ENCODE peak calls at places on chromosome 18, in nine cellular contexts. R is NCI-H748 treated with DMSO at 0.1 percent for 48 hours; H is nucleus accumbens; E is stimulated activated CD4-positive, alpha-beta T cell treated with anti-CD3 and anti-CD28 coated beads, Interleukin-4, amount 100 ng/mL, for 4 hours; Q is T-cell; U is NCI-H460; V is NAMALWA; B is HEK293T; N is CD8-positive, alpha-beta memory T cell. F is an unnamed sample.

GRCh38 chr18:9017170-9017899 is 85.2 kb upstream of the NDUFV2 start:
- DNase-seq in R (no peak), H (no peak), E (peak), Q (peak), U (peak), V (no peak), B (peak), N (peak), F (no peak)

GRCh38 chr18:62790836-62791772 is 75.8 kb downstream of the PHLPP1 start:
- DNase-seq in R (peak), H (no peak), E (no peak), Q (no peak), U (no peak), V (no peak), B (no peak), N (no peak), F (no peak)

GRCh38 chr18:62825382-62825781 is 110.0 kb downstream of the PHLPP1 start:
- DNase-seq in R (no peak), H (no peak), E (no peak), Q (no peak), U (no peak), V (no peak), B (no peak), N (no peak), F (no peak)

GRCh38 chr18:79802298-79802697 is 4.6 kb downstream of the KCNG2 start:
- DNase-seq in R (no peak), H (no peak), E (no peak), Q (no peak), U (no peak), V (no peak), B (no peak), N (no peak), F (no peak)

GRCh38 chr18:48167901-48168300 is 237.4 kb upstream of the SMAD2 start:
- DNase-seq in R (no peak), H (no peak), E (no peak), Q (no peak), U (no peak), V (no peak), B (no peak), N (no peak), F (no peak)

GRCh38 chr18:57898506-57899124 is 95.5 kb upstream of the ATP8B1 start:
- DNase-seq in R (no peak), H (no peak), E (no peak), Q (no peak), U (no peak), V (no peak), B (no peak), N (no peak), F (no peak)

GRCh38 chr18:31058897-31059296 is 16.4 kb upstream of the DSC3 start:
- DNase-seq in R (no peak), H (no peak), E (no peak), Q (no peak), U (no peak), V (no peak), B (no peak), N (no peak), F (no peak)

GRCh38 chr18:1104265-1104792 is 199.7 kb downstream of the ADCYAP1 start:
- DNase-seq in R (no peak), H (no peak), E (no peak), Q (no peak), U (no peak), V (no peak), B (no peak), N (no peak), F (no peak)

GRCh38 chr18:49647496-49648168 is 85.8 kb downstream of the LIPG start:
- DNase-seq in R (no peak), H (no peak), E (no peak), Q (no peak), U (no peak), V (no peak), B (no peak), N (no peak), F (no peak)

GRCh38 chr18:23250893-23251656 is 115.8 kb downstream of the CABLES1 start:
- DNase-seq in R (no peak), H (no peak), E (no peak), Q (no peak), U (no peak), V (no peak), B (no peak), N (no peak), F (no peak)

GRCh38 chr18:23453657-23454011 is 547 bp downstream of the RIOK3 start:
- DNase-seq in R (no peak), H (no peak), E (no peak), Q (peak), U (no peak), V (peak), B (no peak), N (no peak), F (no peak)

GRCh38 chr18:26457611-26458350 is 90.6 kb downstream of the KCTD1 start:
- DNase-seq in R (no peak), H (no peak), E (no peak), Q (no peak), U (no peak), V (no peak), B (no peak), N (no peak), F (no peak)

GRCh38 chr18:32439802-32440201 is 30.9 kb downstream of the GAREM1 start:
- DNase-seq in R (no peak), H (no peak), E (no peak), Q (no peak), U (no peak), V (peak), B (peak), N (no peak), F (no peak)

GRCh38 chr18:46536215-46536874 is 120.7 kb downstream of the LOXHD1 start:
- DNase-seq in R (no peak), H (peak), E (no peak), Q (peak), U (peak), V (no peak), B (no peak), N (peak), F (no peak)

GRCh38 chr18:68679531-68679930 is 35.4 kb downstream of the TMX3 start:
- DNase-seq in R (no peak), H (no peak), E (no peak), Q (no peak), U (no peak), V (no peak), B (no peak), N (no peak), F (no peak)

GRCh38 chr18:58512161-58512581 is 116.7 kb downstream of the ALPK2 start:
- DNase-seq in R (no peak), H (no peak), E (no peak), Q (no peak), U (no peak), V (no peak), B (no peak), N (no peak), F (no peak)

GRCh38 chr18:31723998-31724711 is 36.5 kb downstream of the SLC25A52 start:
- DNase-seq in R (no peak), H (no peak), E (no peak), Q (no peak), U (no peak), V (no peak), B (no peak), N (no peak), F (no peak)

GRCh38 chr18:74230922-74231714 is 60.6 kb downstream of the CYB5A start:
- DNase-seq in R (no peak), H (no peak), E (no peak), Q (no peak), U (no peak), V (no peak), B (no peak), N (no peak), F (no peak)

GRCh38 chr18:50704541-50704940 is 115.3 kb downstream of the MRO start:
- DNase-seq in R (no peak), H (no peak), E (no peak), Q (no peak), U (no peak), V (no peak), B (no peak), N (no peak), F (no peak)

GRCh38 chr18:23257153-23257552 is 121.9 kb downstream of the CABLES1 start:
- DNase-seq in R (no peak), H (no peak), E (no peak), Q (no peak), U (no peak), V (no peak), B (no peak), N (no peak), F (no peak)

GRCh38 chr18:50558157-50558556 is 1.7 kb upstream of the MAPK4 start:
- DNase-seq in R (no peak), H (no peak), E (no peak), Q (no peak), U (no peak), V (no peak), B (no peak), N (no peak), F (no peak)

GRCh38 chr18:33593261-33593660 is 15.2 kb downstream of the ASXL3 start:
- DNase-seq in R (no peak), H (no peak), E (no peak), Q (no peak), U (no peak), V (no peak), B (peak), N (no peak), F (no peak)

GRCh38 chr18:48966523-48966922 is 15.8 kb upstream of the SMAD7 start:
- DNase-seq in R (no peak), H (no peak), E (no peak), Q (no peak), U (no peak), V (no peak), B (no peak), N (no peak), F (no peak)

GRCh38 chr18:12747530-12748315 is 44.9 kb downstream of the PSMG2 start:
- DNase-seq in R (no peak), H (no peak), E (no peak), Q (no peak), U (no peak), V (no peak), B (no peak), N (no peak), F (no peak)

GRCh38 chr18:50819027-50819726 is 639 bp downstream of the MRO start:
- DNase-seq in R (peak), H (peak), E (no peak), Q (no peak), U (no peak), V (no peak), B (peak), N (no peak), F (no peak)

GRCh38 chr18:23163786-23164583 is 28.7 kb downstream of the CABLES1 start:
- DNase-seq in R (no peak), H (no peak), E (no peak), Q (no peak), U (no peak), V (no peak), B (no peak), N (no peak), F (no peak)

GRCh38 chr18:36757081-36757480 is 71.7 kb downstream of the TPGS2 start:
- DNase-seq in R (peak), H (no peak), E (no peak), Q (no peak), U (peak), V (peak), B (peak), N (no peak), F (no peak)

F was measured in cerebellar nuclear complex.